ENCODE peak calls at places on chromosomes 3 and 15, in five cellular contexts. M, J, A, G and K are unnamed samples.

GRCh38 chr3:115098354-115099073 is 48.6 kb downstream of the ZBTB20 start:
- DNase-seq in G (no peak), A (no peak), J (no peak), M (no peak), K (no peak)

GRCh38 chr3:43363621-43364266 is 77.4 kb downstream of the SNRK start:
- DNase-seq in A (peak; percentile 93), J (no peak), G (no peak), M (peak; percentile 87), K (no peak)

GRCh38 chr15:56654624-56655023 is 78.7 kb downstream of the ZNF280D start:
- DNase-seq in G (no peak), A (peak; percentile 12), M (no peak), J (no peak), K (no peak)

GRCh38 chr15:69127226-69127625 is 33.2 kb upstream of the GLCE start:
- DNase-seq in G (no peak), J (no peak), A (no peak), M (no peak), K (no peak)

GRCh38 chr3:57227930-57228733 is 603 bp downstream of the APPL1 start:
- DNase-seq in J (no peak), M (peak; percentile 78), A (peak; percentile 74), G (peak; percentile 91), K (peak; percentile 36)

GRCh38 chr3:173066044-173066679 is 74.9 kb downstream of the SPATA16 start:
- DNase-seq in M (peak; percentile 61), G (no peak), J (peak; percentile 92), A (peak; percentile 19), K (no peak)

GRCh38 chr3:170961616-170962400 is 53.4 kb upstream of the EIF5A2 start:
- DNase-seq in M (no peak), A (peak; percentile 67), G (no peak), J (peak; percentile 36), K (peak; percentile 37)

GRCh38 chr3:159911011-159911663 is 77.5 kb upstream of the IL12A start:
- DNase-seq in A (peak; percentile 53), M (no peak), G (no peak), J (no peak), K (no peak)

GRCh38 chr3:126442099-126442848 is 33.4 kb downstream of the ZXDC start:
- DNase-seq in G (no peak), M (no peak), J (no peak), A (no peak), K (no peak)

GRCh38 chr15:57421540-57421939 is 45.2 kb downstream of the CGNL1 start:
- DNase-seq in J (no peak), M (no peak), A (no peak), G (no peak), K (no peak)

GRCh38 chr15:99110093-99110492 is 5.2 kb downstream of the SYNM start:
- DNase-seq in J (no peak), G (no peak), A (no peak), M (no peak), K (no peak)

GRCh38 chr15:89469331-89470107 is 26.9 kb downstream of the RHCG start:
- DNase-seq in J (no peak), A (no peak), M (no peak), G (no peak), K (no peak)

GRCh38 chr3:171825222-171825828 is 15.0 kb upstream of the PLD1 start:
- DNase-seq in M (no peak), J (no peak), A (peak; percentile 100), G (no peak), K (peak; percentile 61)

GRCh38 chr3:46393554-46394434 is 13.1 kb downstream of the CCR5AS start:
- DNase-seq in G (no peak), M (no peak), A (peak; percentile 59), J (no peak), K (no peak)

GRCh38 chr3:43872901-43873300 is 182.2 kb downstream of the ABHD5 start:
- DNase-seq in J (no peak), M (no peak), G (no peak), A (no peak), K (peak; percentile 68)

GRCh38 chr15:85743392-85744045 is 51.2 kb downstream of the KLHL25 start:
- DNase-seq in M (no peak), J (no peak), A (no peak), G (no peak), K (no peak)

GRCh38 chr3:150235799-150236198 is 172.3 kb upstream of the TSC22D2 start:
- DNase-seq in J (no peak), M (no peak), G (no peak), A (peak; percentile 73), K (peak; percentile 88)

GRCh38 chr15:51403946-51404695 is 62.7 kb downstream of the GLDN start:
- DNase-seq in M (no peak), A (no peak), J (no peak), G (no peak), K (no peak)

GRCh38 chr3:105526349-105527111 is 159.8 kb downstream of the ALCAM start:
- DNase-seq in A (no peak), G (no peak), J (peak; percentile 11), M (no peak), K (peak; percentile 24)

GRCh38 chr3:38029400-38030125 is at the start of gene PLCD1:
- DNase-seq in J (no peak), G (peak; percentile 91), M (peak; percentile 91), A (peak; percentile 64), K (peak; percentile 28)

GRCh38 chr3:30518201-30518864 is 88.1 kb upstream of the TGFBR2 start:
- DNase-seq in M (no peak), J (peak; percentile 90), A (no peak), G (no peak), K (no peak)

GRCh38 chr3:134481166-134481565 is 4.6 kb downstream of the ANAPC13 start:
- DNase-seq in A (no peak), J (no peak), G (no peak), M (no peak), K (no peak)

GRCh38 chr3:39415983-39416382 is 9.5 kb downstream of the RPSA start:
- DNase-seq in J (no peak), M (no peak), G (no peak), A (no peak), K (no peak)

GRCh38 chr3:100563228-100563627 is 46.2 kb upstream of the ADGRG7 start:
- DNase-seq in J (no peak), M (no peak), G (no peak), A (no peak), K (no peak)

GRCh38 chr15:69126054-69126469 is 34.4 kb upstream of the GLCE start:
- DNase-seq in G (no peak), J (peak; percentile 98), A (peak; percentile 87), M (no peak), K (no peak)

GRCh38 chr15:74784854-74785715 is 3.2 kb downstream of the CSK start:
- DNase-seq in A (no peak), M (no peak), G (peak; percentile 66), J (no peak), K (no peak)

GRCh38 chr15:69607101-69607500 is 154.5 kb downstream of the RPLP1 start:
- DNase-seq in M (no peak), G (no peak), J (no peak), A (no peak), K (no peak)

GRCh38 chr3:137792633-137793271 is 28.6 kb downstream of the SOX14 start:
- DNase-seq in A (peak; percentile 20), G (no peak), J (no peak), M (no peak), K (peak; percentile 47)

GRCh38 chr3:147619925-147620580 is 210.9 kb downstream of the ZIC1 start:
- DNase-seq in J (peak; percentile 82), G (no peak), A (no peak), M (no peak), K (no peak)

GRCh38 chr3:147613710-147614109 is 204.5 kb downstream of the ZIC1 start:
- DNase-seq in A (no peak), J (no peak), M (no peak), G (no peak), K (no peak)

GRCh38 chr3:147618636-147619035 is 209.5 kb downstream of the ZIC1 start:
- DNase-seq in J (no peak), M (no peak), A (no peak), G (no peak), K (no peak)

GRCh38 chr3:147614210-147614609 is 205.0 kb downstream of the ZIC1 start:
- DNase-seq in A (no peak), G (no peak), M (no peak), J (peak; percentile 62), K (no peak)

DNA sequence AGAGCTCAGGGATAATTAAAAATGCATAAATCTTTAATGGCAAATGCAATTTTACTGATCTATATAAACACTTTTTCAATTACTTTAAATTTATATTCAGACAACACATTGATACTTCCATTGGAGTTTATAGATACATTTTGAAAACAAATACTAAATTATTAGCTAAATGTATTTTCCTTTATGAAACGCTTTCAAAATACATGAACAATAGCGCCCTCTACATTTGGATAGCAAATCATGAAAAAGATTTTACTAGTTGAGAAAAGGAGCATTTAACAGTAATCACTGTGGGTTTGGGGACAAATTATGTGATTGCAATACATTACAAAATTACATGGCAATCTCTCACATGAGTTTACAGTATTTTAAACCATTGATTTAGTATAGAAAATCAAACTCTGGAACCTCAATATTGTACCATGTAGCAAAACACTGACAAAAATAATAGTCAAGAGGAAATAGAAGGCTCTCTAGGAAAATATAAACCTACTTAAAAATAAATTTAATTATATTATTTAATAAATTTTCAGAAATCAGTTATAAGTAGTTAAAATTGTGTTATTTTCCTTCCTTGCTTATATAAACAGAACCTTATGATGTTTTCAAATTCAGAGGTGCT is 207.9 kb downstream of the ZIC1 start:
- DNase-seq in M (no peak), G (no peak), J (no peak), A (peak; percentile 1), K (peak; percentile 21)
- TF ChIP-seq CTCF in M (no peak), G (no peak), J (no peak), A (peak; percentile 28), K (peak; percentile 84)

DNA sequence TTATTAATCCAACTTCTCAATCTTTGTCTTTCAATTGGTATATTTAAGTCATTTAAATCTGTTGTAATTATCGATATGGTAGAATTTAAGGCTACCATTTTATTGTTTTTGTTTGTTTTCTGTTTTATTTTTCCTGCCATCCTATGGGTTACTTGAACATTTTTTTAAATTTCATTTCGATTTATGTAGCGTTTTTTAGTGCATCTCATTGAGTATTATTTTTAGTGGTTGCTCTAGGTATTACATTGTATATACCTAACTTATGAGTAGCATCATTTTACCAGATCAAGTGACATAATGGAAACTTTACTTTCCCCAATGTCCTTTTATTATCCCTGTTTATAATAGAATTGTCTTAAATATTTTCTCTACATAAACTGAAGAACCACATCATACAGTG is 247.5 kb upstream of the MRPL3 start:
- DNase-seq in G (no peak), J (no peak), M (no peak), A (no peak), K (no peak)
- TF ChIP-seq CTCF in G (no peak), J (no peak), M (no peak), A (no peak), K (peak; percentile 29)

DNA sequence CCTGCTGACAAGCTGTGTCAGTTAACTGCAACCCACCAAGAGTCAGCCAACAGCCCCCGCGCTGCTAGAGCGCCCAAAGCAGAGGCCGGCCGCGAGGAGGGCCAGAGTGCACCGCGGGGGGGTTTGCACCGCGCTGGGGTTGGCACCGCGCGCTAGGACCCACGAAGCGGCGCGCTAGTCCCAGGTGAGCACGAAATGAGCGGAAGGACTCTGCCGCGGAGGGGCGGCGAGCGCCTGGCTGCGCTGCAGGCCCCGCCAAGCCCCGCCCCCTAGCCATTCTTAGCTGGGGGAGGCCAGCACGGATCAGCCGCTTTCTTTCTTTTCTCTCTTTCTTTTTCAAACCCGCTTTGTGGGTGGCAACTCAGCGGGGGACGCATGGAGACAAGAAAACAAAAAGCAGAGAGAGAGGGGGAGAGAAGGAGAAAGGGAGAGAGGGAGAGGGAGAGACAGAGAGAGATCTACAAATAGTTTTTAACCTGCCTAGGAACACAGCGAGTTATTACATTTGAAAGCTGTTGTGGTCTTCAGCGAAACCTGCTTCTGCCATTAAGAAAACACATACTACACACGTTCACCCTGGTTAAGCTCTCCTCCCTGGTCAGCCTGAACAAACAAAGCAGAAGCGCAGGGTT is 6.9 kb upstream of the FOXB1 start:
- DNase-seq in A (no peak), G (no peak), J (no peak), M (no peak), K (no peak)
- TF ChIP-seq CTCF in A (no peak), G (no peak), J (no peak), M (no peak), K (no peak)

GRCh38 chr3:124492824-124493223 is 237.4 kb upstream of the UMPS start:
- DNase-seq in M (no peak), A (peak; percentile 28), J (no peak), G (no peak), K (peak; percentile 30)
- TF ChIP-seq CTCF in M (peak; percentile 30), A (peak; percentile 32), J (peak; percentile 38), G (no peak), K (peak; percentile 74)